ENCODE peak calls at places on chromosomes 6 and 20, in eight cellular contexts. R is psoas muscle; B is IMR-90; Y is Peyer's patch; X is SJCRH30; Q is adrenal gland; M is PC-9; A is CD4-positive, CD25-positive, alpha-beta regulatory T cell. V is an unnamed sample. For H3K27me3 and H3K36me3, the result is how much of the 10 kb centered on the place peaks cover.

GRCh38 chr6:150930816-150931215 is 65.3 kb downstream of the MTHFD1L start:
- DNase-seq in R (no peak), B (peak), Y (no peak), X (no peak), Q (no peak), M (no peak), A (no peak), V (no peak)

GRCh38 chr20:36269507-36269906 is 33.2 kb downstream of the AAR2 start:
- DNase-seq in R (no peak), B (no peak), Y (no peak), X (no peak), Q (no peak), M (no peak), A (no peak), V (no peak)

GRCh38 chr6:169073311-169073710 is 180.3 kb downstream of the THBS2 start:
- DNase-seq in R (no peak), B (peak), Y (no peak), X (peak), Q (no peak), M (peak), A (no peak), V (no peak)

GRCh38 chr20:13546497-13547131 is 92.1 kb downstream of the TASP1 start:
- DNase-seq in R (peak), B (peak), Y (peak), X (peak), Q (peak), M (peak), A (peak), V (peak)

GRCh38 chr6:139029470-139030210 is 1.1 kb downstream of the ABRACL start:
- DNase-seq in R (peak), B (peak), Y (peak), X (peak), Q (peak), M (peak), A (no peak), V (peak)

GRCh38 chr6:21733311-21733710 is 139.8 kb downstream of the SOX4 start:
- DNase-seq in R (no peak), B (peak), Y (no peak), X (no peak), Q (no peak), M (no peak), A (no peak), V (no peak)

GRCh38 chr6:3919130-3919628 is 70.0 kb downstream of the FAM50B start:
- DNase-seq in R (peak), B (peak), Y (no peak), X (no peak), Q (no peak), M (peak), A (no peak), V (no peak)

GRCh38 chr6:9250852-9251251 is 815.5 kb upstream of the SLC35B3 start:
- DNase-seq in R (no peak), B (peak), Y (no peak), X (peak), Q (no peak), M (peak), A (no peak), V (peak)

GRCh38 chr20:57544838-57545564 is 15.9 kb upstream of the PCK1 start:
- DNase-seq in R (no peak), B (no peak), Y (no peak), X (no peak), Q (no peak), M (no peak), A (no peak), V (no peak)

GRCh38 chr6:151349651-151350270 is 41.6 kb downstream of the ZBTB2 start:
- DNase-seq in R (no peak), B (no peak), Y (no peak), X (no peak), Q (no peak), M (no peak), A (no peak), V (no peak)

GRCh38 chr6:33974471-33974870 is 170.7 kb upstream of the MLN start:
- DNase-seq in R (no peak), B (no peak), Y (no peak), X (no peak), Q (no peak), M (no peak), A (no peak), V (peak)

GRCh38 chr20:58788896-58789295 is 61.8 kb downstream of the GNAS-AS1 start:
- DNase-seq in R (no peak), B (no peak), Y (no peak), X (no peak), Q (no peak), M (no peak), A (no peak), V (no peak)

GRCh38 chr6:36851149-36851614 is 11.9 kb upstream of the CPNE5 start:
- DNase-seq in R (no peak), B (peak), Y (no peak), X (peak), Q (peak), M (peak), A (no peak), V (peak)

GRCh38 chr20:57562541-57563465 is 1.9 kb downstream of the PCK1 start:
- DNase-seq in R (no peak), B (no peak), Y (no peak), X (no peak), Q (no peak), M (no peak), A (no peak), V (no peak)

GRCh38 chr6:5506575-5506974 is 245.3 kb downstream of the FARS2 start:
- DNase-seq in R (no peak), B (no peak), Y (no peak), X (no peak), Q (no peak), M (no peak), A (no peak), V (no peak)

GRCh38 chr6:136532030-136532429 is 18.2 kb downstream of the MAP7 start:
- DNase-seq in R (no peak), B (no peak), Y (no peak), X (no peak), Q (no peak), M (no peak), A (no peak), V (no peak)

GRCh38 chr6:157838718-157839430 is 15.8 kb downstream of the SNX9 start:
- DNase-seq in R (no peak), B (no peak), Y (no peak), X (no peak), Q (no peak), M (no peak), A (no peak), V (no peak)

GRCh38 chr20:56247954-56248782 is at the start of gene MC3R:
- DNase-seq in R (no peak), B (peak), Y (no peak), X (peak), Q (peak), M (peak), A (no peak), V (peak)

GRCh38 chr20:62354811-62355341 is 12.2 kb downstream of the LAMA5 start:
- DNase-seq in R (peak), B (no peak), Y (no peak), X (no peak), Q (peak), M (no peak), A (no peak), V (no peak)

GRCh38 chr6:138923561-138923960 is 64.5 kb downstream of the REPS1 start:
- DNase-seq in R (no peak), B (no peak), Y (no peak), X (no peak), Q (no peak), M (no peak), A (no peak), V (no peak)

GRCh38 chr6:113364781-113365545 is 492.2 kb upstream of the MARCKS start:
- DNase-seq in R (no peak), B (peak), Y (no peak), X (no peak), Q (no peak), M (no peak), A (no peak), V (no peak)

GRCh38 chr20:11047559-11047958 is 373.8 kb upstream of the JAG1 start:
- DNase-seq in R (no peak), B (no peak), Y (no peak), X (no peak), Q (no peak), M (peak), A (no peak), V (no peak)

GRCh38 chr6:103047567-103047966 is 1654.1 kb downstream of the GRIK2 start:
- DNase-seq in R (no peak), B (no peak), Y (no peak), X (no peak), Q (no peak), M (no peak), A (no peak), V (no peak)

GRCh38 chr20:44691424-44692423 is 23.4 kb upstream of the CCN5 start:
- DNase-seq in R (peak), B (no peak), Y (no peak), X (no peak), Q (peak), M (no peak), A (no peak), V (no peak)

GRCh38 chr6:25122001-25122400 is 157.2 kb upstream of the CARMIL1 start:
- DNase-seq in R (peak), B (peak), Y (no peak), X (peak), Q (peak), M (no peak), A (no peak), V (no peak)

GRCh38 chr20:37680420-37680819 is 13.4 kb upstream of the CTNNBL1 start:
- DNase-seq in R (no peak), B (no peak), Y (no peak), X (no peak), Q (no peak), M (no peak), A (no peak), V (no peak)

GRCh38 chr6:108559884-108560462 is 744 bp upstream of the FOXO3 start:
- DNase-seq in R (peak), B (peak), Y (peak), X (peak), Q (peak), M (peak), A (no peak), V (peak)

GRCh38 chr6:97102152-97102790 is 177.7 kb downstream of the KLHL32 start:
- DNase-seq in R (no peak), B (no peak), Y (no peak), X (no peak), Q (no peak), M (no peak), A (no peak), V (no peak)

GRCh38 chr20:22743426-22743825 is 159.1 kb upstream of the FOXA2 start:
- DNase-seq in R (no peak), B (no peak), Y (no peak), X (no peak), Q (no peak), M (no peak), A (no peak), V (no peak)

GRCh38 chr6:45801471-45802289 is 214.0 kb downstream of the CLIC5 start:
- DNase-seq in R (no peak), B (no peak), Y (no peak), X (no peak), Q (no peak), M (no peak), A (no peak), V (no peak)

GRCh38 chr20:496126-496696 is 33.9 kb upstream of the TBC1D20 start:
- DNase-seq in R (no peak), B (peak), Y (no peak), X (no peak), Q (no peak), M (no peak), A (no peak), V (no peak)

GRCh38 chr6:93318127-93318526 is 101.2 kb downstream of the EPHA7 start:
- DNase-seq in R (no peak), B (no peak), Y (no peak), X (no peak), Q (no peak), M (no peak), A (no peak), V (no peak)

GRCh38 chr6:109236140-109237081 is 141.1 kb downstream of the CEP57L1 start:
- DNase-seq in R (no peak), B (no peak), Y (no peak), X (no peak), Q (no peak), M (no peak), A (no peak), V (peak)

GRCh38 chr20:62962221-62962879 is 9.8 kb downstream of the SLC17A9 start:
- DNase-seq in R (no peak), B (no peak), Y (no peak), X (no peak), Q (no peak), M (no peak), A (no peak), V (no peak)

GRCh38 chr6:154410619-154411044 is 54.0 kb upstream of the IPCEF1 start:
- DNase-seq in R (peak), B (peak), Y (no peak), X (peak), Q (peak), M (peak), A (no peak), V (no peak)

GRCh38 chr6:166575190-166575589 is 11.3 kb downstream of the RAMACL start:
- DNase-seq in R (peak), B (no peak), Y (no peak), X (no peak), Q (no peak), M (no peak), A (no peak), V (no peak)

GRCh38 chr20:45322952-45323383 is 14.9 kb upstream of the MATN4 start:
- DNase-seq in R (peak), B (peak), Y (peak), X (peak), Q (peak), M (peak), A (no peak), V (peak)

DNA sequence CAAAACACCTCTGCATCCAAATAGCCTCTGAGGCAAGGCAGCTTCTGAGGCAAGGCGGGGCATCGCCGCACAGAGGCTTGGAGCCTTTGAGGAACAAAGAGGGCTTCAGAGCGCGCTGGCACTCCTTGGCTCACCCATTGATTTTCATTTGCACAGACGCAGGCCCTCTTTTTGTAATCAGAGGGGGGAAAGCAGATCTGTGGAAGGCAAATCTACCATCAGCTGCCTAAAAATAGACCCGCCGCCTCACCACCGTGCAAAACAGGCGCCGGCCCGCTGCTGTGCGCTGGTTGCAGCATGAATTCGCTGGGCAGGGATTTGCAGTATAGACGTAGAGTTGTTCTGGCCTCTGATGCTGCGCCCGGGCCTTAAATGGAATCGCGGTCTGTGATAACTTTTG is 69.9 kb upstream of the STMND1 start:
- DNase-seq in R (no peak), B (no peak), Y (no peak), X (peak), Q (no peak), M (no peak), A (no peak), V (no peak)
- H3K4me3 ChIP-seq in R (no peak), B (no peak), Y (no peak), X (peak), Q (no peak), M (no peak), A (no peak), V (no peak)

GRCh38 chr20:64164123-64164836 is at the start of gene MYT1:
- DNase-seq in R (no peak), B (no peak), Y (no peak), X (no peak), Q (no peak), M (no peak), A (no peak), V (no peak)

GRCh38 chr20:64167676-64168075 is 3.4 kb downstream of the MYT1 start:
- DNase-seq in R (no peak), B (no peak), Y (no peak), X (no peak), Q (no peak), M (no peak), A (no peak), V (no peak)

GRCh38 chr20:64163776-64164122 is 503 bp upstream of the MYT1 start:
- DNase-seq in R (no peak), B (no peak), Y (no peak), X (no peak), Q (no peak), M (no peak), A (no peak), V (no peak)

GRCh38 chr20:64166712-64167615 is 2.7 kb downstream of the MYT1 start:
- DNase-seq in R (no peak), B (no peak), Y (no peak), X (no peak), Q (no peak), M (no peak), A (no peak), V (peak)

GRCh38 chr20:64165866-64166600 is 1.8 kb downstream of the MYT1 start:
- DNase-seq in R (no peak), B (no peak), Y (no peak), X (no peak), Q (no peak), M (no peak), A (no peak), V (no peak)
- H3K27me3 ChIP-seq in R (under half), B (half or more), Y (under half), X (half or more), Q (under half), M (half or more), A (under half), V (under half)

DNA sequence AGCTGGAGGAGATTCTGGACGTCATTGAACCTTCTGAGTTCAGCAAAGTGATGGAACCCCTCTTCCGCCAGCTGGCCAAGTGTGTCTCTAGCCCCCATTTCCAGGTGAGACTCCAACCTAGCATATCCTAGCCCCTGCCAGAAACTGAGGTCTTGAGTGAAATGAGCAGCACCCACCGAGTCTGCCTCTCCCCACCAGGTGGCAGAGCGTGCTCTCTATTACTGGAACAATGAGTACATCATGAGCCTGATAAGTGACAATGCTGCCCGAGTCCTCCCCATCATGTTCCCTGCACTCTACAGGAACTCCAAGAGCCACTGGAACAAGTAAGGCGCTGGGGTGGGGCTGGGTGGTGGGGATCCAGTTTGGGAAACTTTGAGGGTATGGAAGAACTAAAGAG is 4.6 kb downstream of the MEA1 start:
- DNase-seq in R (peak), B (peak), Y (peak), X (peak), Q (no peak), M (peak), A (no peak), V (no peak)
- H3K36me3 ChIP-seq in R (half or more), B (half or more), Y (under half), X (under half), Q (under half), M (under half), A (half or more), V (under half)

GRCh38 chr6:99348220-99348822 is 1.2 kb downstream of the FAXC start:
- DNase-seq in R (no peak), B (no peak), Y (no peak), X (no peak), Q (no peak), M (no peak), A (no peak), V (peak)
- H3K4me3 ChIP-seq in R (no peak), B (no peak), Y (no peak), X (peak), Q (no peak), M (no peak), A (no peak), V (peak)

GRCh38 chr20:42093542-42094440 is 475.6 kb upstream of the CHD6 start:
- DNase-seq in R (no peak), B (no peak), Y (no peak), X (no peak), Q (no peak), M (no peak), A (no peak), V (no peak)
- H3K27me3 ChIP-seq in R (under half), B (under half), Y (under half), X (under half), Q (under half), M (half or more), A (under half), V (under half)

DNA sequence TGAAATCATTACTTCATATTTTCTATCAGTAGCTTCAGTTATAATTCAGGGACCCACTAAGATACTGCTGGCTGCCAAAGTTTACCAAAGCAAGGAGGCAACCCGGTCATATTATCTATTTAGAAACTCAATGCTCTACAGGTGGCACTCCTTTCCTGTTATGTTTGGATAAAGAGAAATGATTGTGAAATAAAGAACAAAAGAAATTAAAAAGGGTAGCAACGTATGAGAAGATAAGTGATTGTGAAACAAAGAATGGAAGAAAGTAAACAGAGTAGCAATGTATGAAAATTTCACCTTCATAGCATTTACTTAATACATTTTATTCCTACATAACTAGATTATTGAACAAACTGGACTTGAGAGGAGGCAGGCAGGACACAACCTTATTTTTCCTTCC is 45.2 kb downstream of the RSPH3 start:
- DNase-seq in R (no peak), B (no peak), Y (no peak), X (no peak), Q (no peak), M (no peak), A (no peak), V (no peak)
- H3K36me3 ChIP-seq in R (under half), B (under half), Y (under half), X (under half), Q (under half), M (under half), A (under half), V (under half)

DNA sequence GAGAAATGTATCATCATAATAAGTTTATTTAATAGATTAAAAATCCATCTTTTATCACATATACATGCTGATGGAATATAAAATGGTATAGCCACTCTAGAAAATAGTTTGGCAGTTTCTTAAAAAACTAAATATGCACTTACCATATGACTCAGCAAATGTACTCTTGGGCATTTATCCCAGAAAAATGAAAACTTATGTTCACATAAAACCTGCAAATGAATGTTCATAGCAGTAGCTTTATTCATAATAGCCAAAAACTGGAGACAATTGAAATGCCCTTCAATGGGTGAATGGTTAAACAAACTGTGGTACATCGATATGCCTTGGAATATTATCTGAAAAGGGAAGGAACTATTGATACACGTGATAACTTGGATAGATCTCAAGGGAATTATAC is 6.4 kb upstream of the NCOA7 start:
- DNase-seq in R (no peak), B (peak), Y (no peak), X (no peak), Q (no peak), M (no peak), A (no peak), V (no peak)
- H3K4me3 ChIP-seq in R (no peak), B (no peak), Y (no peak), X (no peak), Q (no peak), M (no peak), A (no peak), V (no peak)

DNA sequence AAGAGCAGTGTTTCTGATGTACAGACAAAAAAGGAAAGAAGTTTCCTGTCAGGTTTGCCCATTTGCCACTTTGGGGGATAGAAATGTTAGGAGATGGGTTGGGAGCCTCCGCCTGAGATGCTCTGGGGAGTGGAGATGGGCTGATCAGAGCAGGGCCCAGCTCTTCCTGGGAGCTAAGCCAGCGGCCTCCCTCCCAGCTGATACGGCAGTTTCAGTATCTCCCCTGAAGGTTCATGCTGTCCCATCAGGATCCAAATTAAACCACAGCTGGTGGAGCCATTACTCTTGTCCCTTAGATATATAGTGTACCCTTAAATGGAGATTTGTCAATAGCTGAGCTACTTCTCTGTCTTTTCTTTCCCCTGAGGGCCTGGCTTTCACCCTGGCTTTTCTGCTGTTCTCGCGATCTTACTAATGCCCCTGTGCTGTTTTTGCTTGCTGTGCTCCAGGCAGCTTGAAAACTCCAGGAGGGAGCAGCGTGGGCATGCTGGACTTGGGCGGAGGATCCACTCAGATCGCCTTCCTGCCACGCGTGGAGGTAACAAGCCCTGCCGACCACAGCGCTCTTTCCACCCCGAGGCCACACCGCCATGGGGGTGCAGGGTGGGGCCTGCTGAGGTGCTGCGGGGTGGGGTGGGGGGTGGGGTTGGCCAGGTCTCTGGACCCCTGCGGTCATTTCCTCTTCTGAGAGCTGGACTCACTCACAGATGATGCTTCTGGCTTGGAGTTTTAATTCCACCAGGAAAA is 20.9 kb downstream of the ENTPD6 start:
- DNase-seq in R (no peak), B (no peak), Y (no peak), X (no peak), Q (no peak), M (no peak), A (no peak), V (peak)
- H3K27me3 ChIP-seq in R (under half), B (under half), Y (under half), X (under half), Q (under half), M (under half), A (under half), V (under half)